ENCODE peak calls at places on chromosomes 3 and 15, in seven cellular contexts. I is HCT116, X is GM12878, W is HepG2, R is SK-N-SH, L is H1, O is K562. H is an unnamed sample.

GRCh38 chr3:102791641-102792589 is 357.1 kb downstream of the ZPLD1 start:
- DNase-seq in R (peak; percentile 14), I (no peak), O (no peak), L (no peak), X (no peak), W (no peak), H (no peak)

GRCh38 chr3:4766263-4766662 is 213.0 kb upstream of the BHLHE40 start:
- DNase-seq in O (no peak), W (no peak), X (no peak), R (no peak), I (no peak), L (no peak), H (no peak)

GRCh38 chr15:60964527-60964926 is 264.6 kb downstream of the RORA start:
- DNase-seq in R (no peak), O (no peak), W (no peak), X (no peak), L (no peak), I (no peak), H (peak; percentile 27)

GRCh38 chr3:139302084-139302800 is 41.6 kb upstream of the MRPS22 start:
- DNase-seq in O (no peak), R (peak; percentile 33), X (no peak), L (no peak), I (peak; percentile 89), W (peak; percentile 57), H (peak; percentile 95)

GRCh38 chr3:123202451-123202850 is 708 bp downstream of the SEC22A start:
- DNase-seq in W (peak; percentile 5), I (no peak), O (peak; percentile 16), R (peak; percentile 43), X (no peak), L (no peak), H (peak; percentile 2)

GRCh38 chr3:134607054-134608022 is 43.5 kb downstream of the KY start:
- DNase-seq in I (no peak), W (no peak), O (no peak), X (no peak), L (no peak), R (peak; percentile 30), H (no peak)

GRCh38 chr15:66233487-66234415 is 19.8 kb downstream of the MEGF11 start:
- DNase-seq in W (peak; percentile 23), I (peak; percentile 38), L (peak; percentile 85), O (peak; percentile 67), X (no peak), R (no peak), H (no peak)

GRCh38 chr3:102151935-102152334 is 282.9 kb upstream of the ZPLD1 start:
- DNase-seq in R (no peak), W (no peak), I (no peak), L (no peak), O (no peak), X (no peak), H (no peak)

GRCh38 chr15:65903296-65904073 is 34.2 kb downstream of the RAB11A start:
- DNase-seq in X (no peak), L (peak; percentile 20), O (no peak), R (no peak), I (no peak), W (peak; percentile 12), H (no peak)

GRCh38 chr3:51980253-51980652 is 3.1 kb upstream of the ACY1 start:
- DNase-seq in L (no peak), X (no peak), W (no peak), I (no peak), R (no peak), O (no peak), H (no peak)

GRCh38 chr15:88745696-88746095 is 57.5 kb upstream of the ACAN start:
- DNase-seq in I (no peak), R (no peak), L (no peak), X (no peak), W (no peak), O (no peak), H (no peak)

GRCh38 chr3:53243165-53243564 is 12.7 kb downstream of the TKT start:
- DNase-seq in O (no peak), R (peak; percentile 47), W (no peak), L (no peak), X (no peak), I (no peak), H (no peak)

GRCh38 chr3:74532446-74532845 is 82.0 kb downstream of the CNTN3 start:
- DNase-seq in X (no peak), I (no peak), L (no peak), O (no peak), R (no peak), W (no peak), H (no peak)

GRCh38 chr3:49465269-49466034 is 4.6 kb upstream of the DAG1 start:
- DNase-seq in I (no peak), L (no peak), R (peak; percentile 34), X (no peak), W (peak; percentile 91), O (peak; percentile 72), H (no peak)

GRCh38 chr15:74144153-74144775 is 13.9 kb downstream of the ISLR2 start:
- DNase-seq in I (peak; percentile 29), W (peak; percentile 23), L (no peak), R (no peak), O (peak; percentile 49), X (no peak), H (peak; percentile 37)

GRCh38 chr15:74584779-74585178 is 30.9 kb upstream of the CLK3 start:
- DNase-seq in R (peak; percentile 89), L (no peak), O (peak; percentile 78), I (no peak), W (no peak), X (no peak), H (no peak)

GRCh38 chr3:177347611-177348010 is 150.3 kb upstream of the TBL1XR1 start:
- DNase-seq in W (no peak), O (no peak), X (no peak), L (peak; percentile 3), I (no peak), R (no peak), H (no peak)

GRCh38 chr3:185075547-185075946 is 77.3 kb downstream of the C3orf70 start:
- DNase-seq in L (no peak), X (no peak), I (no peak), R (no peak), O (no peak), W (no peak), H (no peak)

GRCh38 chr3:113079532-113079931 is 88.7 kb downstream of the GTPBP8 start:
- DNase-seq in O (no peak), I (no peak), L (no peak), W (no peak), X (no peak), R (no peak), H (peak; percentile 31)

GRCh38 chr3:148809835-148810234 is 17.8 kb upstream of the CPB1 start:
- DNase-seq in L (no peak), I (no peak), R (no peak), W (no peak), X (no peak), O (no peak), H (no peak)
- TF ChIP-seq JUND in L (no peak), I (no peak), R (no peak), W (no peak), X (no peak), O (no peak), H (no peak)

GRCh38 chr3:159828542-159828943 is 160.1 kb upstream of the IL12A start:
- DNase-seq in R (peak; percentile 74), O (peak; percentile 11), I (peak; percentile 35), X (no peak), L (no peak), W (peak; percentile 3), H (peak; percentile 62)
- TF ChIP-seq JUND in R (no peak), O (no peak), I (no peak), X (no peak), L (no peak), W (no peak), H (no peak)

DNA sequence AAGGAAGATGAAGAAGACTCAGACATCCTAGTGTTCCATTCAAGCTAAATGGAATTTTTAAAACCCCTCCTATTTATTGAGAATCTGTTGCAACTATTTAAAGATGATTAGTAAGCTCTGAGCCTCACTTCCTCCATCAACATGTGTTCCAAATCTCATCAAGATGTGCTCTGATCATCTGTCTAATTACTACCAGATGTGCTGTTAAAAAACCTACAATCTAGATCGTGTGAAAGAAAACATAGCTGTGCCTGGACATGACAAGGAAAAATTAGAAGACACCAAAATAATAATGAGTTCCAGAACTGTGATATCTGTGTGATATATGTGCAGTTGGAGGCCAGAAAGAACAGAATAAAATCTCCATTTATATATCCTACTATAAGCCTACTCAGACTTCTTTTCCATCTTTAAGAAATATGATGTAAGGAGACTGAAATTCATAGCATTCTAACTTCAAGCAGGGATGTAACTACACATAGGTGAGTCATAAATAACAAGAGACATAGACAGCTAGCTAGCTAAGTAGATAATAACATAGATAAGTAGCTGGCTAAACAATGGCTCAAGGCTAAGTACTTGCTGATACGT is 7.7 kb downstream of the XPC start:
- DNase-seq in I (no peak), R (no peak), L (no peak), W (no peak), O (no peak), X (no peak), H (no peak)
- TF ChIP-seq JUND in I (no peak), R (peak; percentile 93), L (no peak), W (no peak), O (peak; percentile 59), X (no peak), H (no peak)

GRCh38 chr15:34107315-34107714 is 5.4 kb downstream of the PGBD4 start:
- DNase-seq in O (no peak), X (no peak), I (no peak), W (no peak), L (no peak), R (no peak), H (no peak)

GRCh38 chr15:34114739-34115138 is 12.9 kb downstream of the PGBD4 start:
- DNase-seq in X (no peak), W (no peak), O (no peak), L (no peak), I (no peak), R (no peak), H (no peak)

GRCh38 chr15:34106423-34106822 is 4.5 kb downstream of the PGBD4 start:
- DNase-seq in I (no peak), R (no peak), X (no peak), O (no peak), L (no peak), W (no peak), H (no peak)

GRCh38 chr15:34114215-34114614 is 12.3 kb downstream of the PGBD4 start:
- DNase-seq in W (no peak), I (no peak), O (no peak), L (no peak), R (no peak), X (no peak), H (no peak)

DNA sequence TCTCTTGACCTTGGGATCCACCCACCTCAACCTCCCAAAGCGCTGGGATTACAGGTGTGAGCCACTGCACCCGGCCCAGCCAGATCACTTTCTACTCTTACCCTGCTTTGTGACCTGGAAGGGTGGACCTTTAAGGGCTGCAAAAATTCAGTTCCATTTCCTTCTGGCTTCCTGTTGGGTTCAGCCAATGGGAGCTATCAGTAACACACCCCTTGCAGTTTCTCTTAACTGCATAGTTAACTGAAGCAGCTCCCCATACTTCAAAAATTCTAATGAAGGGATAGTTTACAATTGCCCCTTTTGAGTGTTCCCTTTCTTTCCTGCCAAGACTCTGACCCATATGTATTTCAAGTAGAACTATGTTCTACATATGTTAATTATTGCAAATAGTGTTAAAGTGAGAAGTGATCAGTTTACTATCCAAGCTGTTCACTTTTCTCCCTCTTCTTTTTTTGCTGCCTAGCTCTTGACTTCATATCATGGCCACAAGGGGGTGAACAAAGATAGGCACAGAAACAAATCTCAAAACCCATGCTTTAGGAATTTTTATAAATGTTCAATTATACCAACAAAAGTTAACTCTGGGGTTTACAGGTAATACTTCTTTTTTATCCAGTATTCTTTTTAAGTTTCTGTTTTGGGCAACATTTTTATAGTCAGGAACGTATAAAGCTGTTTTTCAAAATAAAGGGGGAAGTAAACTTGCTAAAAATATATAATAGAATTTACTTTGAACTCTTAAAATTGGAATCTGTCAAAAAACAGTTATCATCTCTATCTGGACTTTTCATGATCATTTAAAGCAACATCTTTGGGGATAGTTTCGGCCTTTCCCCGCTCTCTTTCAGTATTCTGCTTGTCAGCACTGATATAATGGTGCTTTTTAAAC is 8.1 kb downstream of the PGBD4 start:
- DNase-seq in I (peak; percentile 29), L (no peak), R (peak; percentile 39), W (peak; percentile 45), O (peak; percentile 60), X (no peak), H (no peak)
- TF ChIP-seq JUND in I (no peak), L (no peak), R (no peak), W (no peak), O (no peak), X (no peak), H (no peak)